ENCODE peak calls at places on chromosomes 3 and 15, in four cellular contexts. One of them, this sample, is unnamed.

GRCh38 chr15:71425388-71425787 is 310.1 kb downstream of the THSD4 start:
- DNase-seq in endothelial cell of umbilical vein: no peak
- DNase-seq in EH: no peak
- DNase-seq in natural killer cell: no peak
- DNase-seq in this sample: no peak

GRCh38 chr3:29585368-29585767 is 304.5 kb downstream of the RBMS3 start:
- DNase-seq in endothelial cell of umbilical vein: no peak
- DNase-seq in EH: no peak
- DNase-seq in natural killer cell: no peak
- DNase-seq in this sample: no peak

GRCh38 chr15:45179221-45179985 is 8.4 kb downstream of the SHF start:
- DNase-seq in endothelial cell of umbilical vein: no peak
- DNase-seq in EH: peak; percentile 22
- DNase-seq in natural killer cell: no peak
- DNase-seq in this sample: no peak

GRCh38 chr15:62809106-62809967 is 233.2 kb upstream of the TPM1 start:
- DNase-seq in endothelial cell of umbilical vein: no peak
- DNase-seq in EH: peak; percentile 71
- DNase-seq in natural killer cell: no peak
- DNase-seq in this sample: peak; percentile 64

GRCh38 chr3:8567784-8568575 is 66.4 kb downstream of the LMCD1 start:
- DNase-seq in endothelial cell of umbilical vein: no peak
- DNase-seq in EH: no peak
- DNase-seq in natural killer cell: no peak
- DNase-seq in this sample: no peak

GRCh38 chr3:127171320-127171719 is 21.6 kb upstream of the PRR23E start:
- DNase-seq in endothelial cell of umbilical vein: no peak
- DNase-seq in EH: no peak
- DNase-seq in natural killer cell: no peak
- DNase-seq in this sample: no peak

GRCh38 chr3:32077260-32078084 is 28.9 kb upstream of the GPD1L start:
- DNase-seq in endothelial cell of umbilical vein: peak; percentile 61
- DNase-seq in EH: no peak
- DNase-seq in natural killer cell: no peak
- DNase-seq in this sample: no peak

GRCh38 chr3:153602801-153603200 is 440.8 kb downstream of the RAP2B start:
- DNase-seq in endothelial cell of umbilical vein: no peak
- DNase-seq in EH: peak; percentile 14
- DNase-seq in natural killer cell: no peak
- DNase-seq in this sample: no peak

GRCh38 chr15:68877626-68878025 is 52.7 kb upstream of the SPESP1 start:
- DNase-seq in endothelial cell of umbilical vein: no peak
- DNase-seq in EH: no peak
- DNase-seq in natural killer cell: no peak
- DNase-seq in this sample: no peak

GRCh38 chr3:37909067-37909911 is 47.6 kb downstream of the CTDSPL start:
- DNase-seq in endothelial cell of umbilical vein: peak; percentile 51
- DNase-seq in EH: peak; percentile 19
- DNase-seq in natural killer cell: no peak
- DNase-seq in this sample: no peak

GRCh38 chr15:42736178-42736792 is 643 bp downstream of the CDAN1 start:
- DNase-seq in endothelial cell of umbilical vein: peak; percentile 17
- DNase-seq in EH: peak; percentile 27
- DNase-seq in natural killer cell: no peak
- DNase-seq in this sample: no peak

GRCh38 chr3:39664931-39665330 is 144.5 kb upstream of the MYRIP start:
- DNase-seq in endothelial cell of umbilical vein: no peak
- DNase-seq in EH: no peak
- DNase-seq in natural killer cell: no peak
- DNase-seq in this sample: no peak

GRCh38 chr3:169664034-169664820 is 715 bp upstream of the MECOM start:
- DNase-seq in endothelial cell of umbilical vein: peak; percentile 71
- DNase-seq in EH: no peak
- DNase-seq in natural killer cell: no peak
- DNase-seq in this sample: no peak

This sample was measured in HFFc6.